ENCODE peak calls at places on chromosome 15, in eight cellular contexts. T is Peyer's patch, F is cardiac fibroblast, X is heart right ventricle, E is stomach, H is upper lobe of right lung, V is upper lobe of left lung, D is heart left ventricle. P is an unnamed sample.

GRCh38 chr15:89760303-89761008 is 9.4 kb upstream of the MESP1 start:
- DNase-seq in T (peak; percentile 92), F (peak; percentile 77), X (peak; percentile 79), E (peak; percentile 87), H (peak; percentile 91), V (peak; percentile 88), D (peak; percentile 81), P (peak; percentile 73)

GRCh38 chr15:78308422-78309021 is 9.1 kb upstream of the SKIC8 start:
- DNase-seq in T (peak; percentile 80), F (peak; percentile 72), X (peak; percentile 52), E (peak; percentile 79), H (peak; percentile 84), V (peak; percentile 75), D (peak; percentile 64), P (peak; percentile 26)

GRCh38 chr15:101322016-101322695 is 27.1 kb upstream of the SNRPA1 start:
- DNase-seq in T (no peak), F (no peak), X (no peak), E (no peak), H (peak; percentile 39), V (no peak), D (no peak), P (no peak)

GRCh38 chr15:90063733-90064247 is 38.5 kb downstream of the IDH2 start:
- DNase-seq in T (no peak), F (no peak), X (peak; percentile 44), E (no peak), H (no peak), V (peak; percentile 80), D (peak; percentile 59), P (no peak)

GRCh38 chr15:68658641-68659358 is 80.0 kb downstream of the CORO2B start:
- DNase-seq in T (no peak), F (no peak), X (no peak), E (no peak), H (peak; percentile 28), V (no peak), D (no peak), P (no peak)

GRCh38 chr15:32866486-32867312 is 148.9 kb downstream of the GREM1 start:
- DNase-seq in T (no peak), F (no peak), X (no peak), E (no peak), H (no peak), V (no peak), D (no peak), P (no peak)

GRCh38 chr15:66730168-66731014 is 28.4 kb downstream of the SMAD6 start:
- DNase-seq in T (peak; percentile 5), F (peak; percentile 78), X (no peak), E (no peak), H (no peak), V (no peak), D (no peak), P (no peak)

GRCh38 chr15:89912674-89913396 is at the start of gene ARPIN:
- DNase-seq in T (peak; percentile 80), F (peak; percentile 43), X (peak; percentile 56), E (peak; percentile 65), H (peak; percentile 83), V (peak; percentile 54), D (peak; percentile 73), P (peak; percentile 35)

GRCh38 chr15:66772967-66773873 is 71.2 kb downstream of the SMAD6 start:
- DNase-seq in T (peak; percentile 63), F (no peak), X (peak; percentile 63), E (peak; percentile 72), H (no peak), V (peak; percentile 38), D (peak; percentile 42), P (no peak)

GRCh38 chr15:101489633-101490407 is at the start of gene PCSK6:
- DNase-seq in T (peak; percentile 67), F (no peak), X (no peak), E (peak; percentile 51), H (no peak), V (no peak), D (peak; percentile 47), P (no peak)

GRCh38 chr15:37059051-37059450 is 41.3 kb downstream of the MEIS2 start:
- DNase-seq in T (no peak), F (peak; percentile 88), X (no peak), E (no peak), H (no peak), V (no peak), D (no peak), P (no peak)

GRCh38 chr15:91706366-91707032 is 147.0 kb upstream of the SLCO3A1 start:
- DNase-seq in T (peak; percentile 56), F (peak; percentile 78), X (peak; percentile 82), E (peak; percentile 76), H (peak; percentile 75), V (peak; percentile 80), D (peak; percentile 74), P (peak; percentile 70)

GRCh38 chr15:68177747-68178146 is 27.4 kb downstream of the CALML4 start:
- DNase-seq in T (no peak), F (peak; percentile 29), X (no peak), E (no peak), H (no peak), V (no peak), D (no peak), P (no peak)

GRCh38 chr15:89822030-89822429 is 7.4 kb upstream of the ANPEP start:
- DNase-seq in T (no peak), F (peak; percentile 59), X (no peak), E (no peak), H (peak; percentile 40), V (no peak), D (no peak), P (no peak)

GRCh38 chr15:56913670-56914069 is 4.8 kb upstream of the TCF12 start:
- DNase-seq in T (no peak), F (peak; percentile 68), X (no peak), E (no peak), H (no peak), V (no peak), D (no peak), P (no peak)

GRCh38 chr15:49242820-49243219 is 72.8 kb downstream of the GALK2 start:
- DNase-seq in T (no peak), F (peak; percentile 84), X (no peak), E (no peak), H (no peak), V (no peak), D (no peak), P (no peak)

GRCh38 chr15:79089331-79089889 is 1.2 kb downstream of the RASGRF1 start:
- DNase-seq in T (no peak), F (no peak), X (no peak), E (no peak), H (peak; percentile 58), V (peak; percentile 9), D (no peak), P (no peak)

GRCh38 chr15:92705693-92706618 is 50.4 kb upstream of the FAM174B start:
- DNase-seq in T (no peak), F (no peak), X (no peak), E (no peak), H (no peak), V (no peak), D (no peak), P (no peak)

GRCh38 chr15:25825215-25825614 is 37.9 kb downstream of the ATP10A start:
- DNase-seq in T (no peak), F (no peak), X (no peak), E (no peak), H (no peak), V (no peak), D (no peak), P (no peak)

GRCh38 chr15:95018888-95019545 is 787.7 kb downstream of the MCTP2 start:
- DNase-seq in T (no peak), F (peak; percentile 90), X (no peak), E (no peak), H (no peak), V (no peak), D (no peak), P (no peak)

DNA sequence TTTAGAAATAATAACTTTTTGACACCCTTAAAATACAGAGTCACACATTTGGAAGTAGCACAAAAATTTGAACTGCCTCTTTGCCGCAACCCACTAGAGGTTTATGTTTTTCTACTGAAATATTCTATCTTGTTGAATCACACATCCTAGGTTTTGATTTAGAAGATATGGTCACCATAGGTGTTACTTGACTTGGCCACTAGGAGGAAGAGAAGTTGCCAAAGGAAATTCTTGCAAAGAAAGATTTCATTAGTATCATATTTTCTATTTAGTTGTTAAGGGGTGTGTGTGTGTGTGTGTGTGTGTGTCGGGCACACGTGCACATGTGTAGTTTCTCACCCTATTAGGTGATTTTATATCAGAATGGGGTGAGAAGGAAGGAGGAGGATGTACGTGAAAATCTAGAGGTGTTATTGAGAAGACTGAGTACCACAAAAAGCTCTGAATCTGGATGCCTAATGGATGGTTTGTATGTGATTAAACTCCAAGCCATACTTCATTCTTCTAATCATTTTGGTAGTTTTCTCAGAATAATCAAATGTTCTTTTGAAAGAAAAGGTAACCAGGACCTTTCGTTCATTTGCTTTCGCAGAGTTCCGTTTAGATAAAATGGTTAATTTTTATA is 31.5 kb downstream of the ZFAND6 start:
- DNase-seq in T (no peak), F (peak; percentile 25), X (no peak), E (no peak), H (no peak), V (no peak), D (no peak), P (no peak)
- TF ChIP-seq CTCF in T (peak; percentile 18), F (peak; percentile 38), X (no peak), E (peak; percentile 23), H (peak; percentile 28), V (no peak), D (no peak), P (peak; percentile 50)

GRCh38 chr15:60787737-60788513 is 309.0 kb upstream of the ICE2 start:
- DNase-seq in T (no peak), F (peak; percentile 23), X (no peak), E (no peak), H (no peak), V (no peak), D (no peak), P (no peak)
- TF ChIP-seq CTCF in T (peak; percentile 26), F (peak; percentile 65), X (peak; percentile 26), E (peak; percentile 26), H (peak; percentile 45), V (no peak), D (no peak), P (peak; percentile 44)

GRCh38 chr15:41928637-41929620 is 35.1 kb upstream of the SPTBN5 start:
- DNase-seq in T (no peak), F (no peak), X (peak; percentile 71), E (peak; percentile 34), H (peak; percentile 73), V (peak; percentile 42), D (peak; percentile 83), P (no peak)

GRCh38 chr15:41932101-41932500 is 38.2 kb upstream of the SPTBN5 start:
- DNase-seq in T (no peak), F (no peak), X (no peak), E (no peak), H (peak; percentile 45), V (no peak), D (no peak), P (no peak)

GRCh38 chr15:41932511-41932910 is 38.7 kb upstream of the SPTBN5 start:
- DNase-seq in T (no peak), F (no peak), X (no peak), E (no peak), H (peak; percentile 47), V (no peak), D (peak; percentile 24), P (no peak)

GRCh38 chr15:41930867-41931222 is 37.0 kb upstream of the SPTBN5 start:
- DNase-seq in T (no peak), F (no peak), X (no peak), E (no peak), H (no peak), V (no peak), D (no peak), P (no peak)

GRCh38 chr15:41930221-41930866 is 36.5 kb upstream of the SPTBN5 start:
- DNase-seq in T (peak; percentile 76), F (peak; percentile 95), X (no peak), E (no peak), H (peak; percentile 63), V (peak; percentile 71), D (peak; percentile 84), P (no peak)
- TF ChIP-seq CTCF in T (peak; percentile 63), F (peak; percentile 27), X (no peak), E (no peak), H (peak; percentile 28), V (peak; percentile 35), D (no peak), P (no peak)

GRCh38 chr15:47551079-47551478 is 166.2 kb upstream of the SEMA6D start:
- DNase-seq in T (no peak), F (no peak), X (no peak), E (no peak), H (no peak), V (no peak), D (no peak), P (no peak)
- TF ChIP-seq CTCF in T (peak; percentile 13), F (no peak), X (no peak), E (no peak), H (no peak), V (no peak), D (no peak), P (no peak)

P was measured in natural killer cell.